ENCODE peak calls at places on chromosome 4, in five cellular contexts. P is mammary epithelial cell, V is memory B cell, G is skeletal muscle cell, R is psoas muscle. T is an unnamed sample.

GRCh38 chr4:30839583-30840520 is 119.7 kb downstream of the PCDH7 start:
- DNase-seq in P (peak), V (no peak), G (no peak), R (no peak), T (no peak)

GRCh38 chr4:168981460-168981859 is 28.6 kb downstream of the CBR4 start:
- DNase-seq in P (peak), V (no peak), G (no peak), R (no peak), T (no peak)

GRCh38 chr4:139968831-139969230 is 185.2 kb downstream of the MAML3 start:
- DNase-seq in P (no peak), V (no peak), G (no peak), R (no peak), T (no peak)

GRCh38 chr4:74365761-74366160 is 816 bp downstream of the EREG start:
- DNase-seq in P (no peak), V (no peak), G (no peak), R (no peak), T (no peak)

GRCh38 chr4:26325191-26325590 is 4.4 kb downstream of the RBPJ start:
- DNase-seq in P (peak), V (no peak), G (no peak), R (no peak), T (no peak)

GRCh38 chr4:82268050-82268825 is 105.6 kb downstream of the HNRNPD start:
- DNase-seq in P (peak), V (no peak), G (peak), R (peak), T (no peak)

GRCh38 chr4:177118596-177118995 is 191.1 kb upstream of the NEIL3 start:
- DNase-seq in P (peak), V (no peak), G (peak), R (peak), T (no peak)

GRCh38 chr4:111011458-111011857 is 388.6 kb upstream of the PITX2 start:
- DNase-seq in P (no peak), V (no peak), G (no peak), R (no peak), T (no peak)

GRCh38 chr4:39044364-39044946 is 12.2 kb upstream of the TMEM156 start:
- DNase-seq in P (peak), V (peak), G (peak), R (peak), T (peak)

GRCh38 chr4:10703146-10703545 is 18.6 kb upstream of the CLNK start:
- DNase-seq in P (peak), V (no peak), G (no peak), R (no peak), T (no peak)

GRCh38 chr4:19497692-19498091 is 754.0 kb upstream of the SLIT2 start:
- DNase-seq in P (no peak), V (no peak), G (no peak), R (no peak), T (no peak)

GRCh38 chr4:148081745-148082144 is 349.9 kb downstream of the ARHGAP10 start:
- DNase-seq in P (no peak), V (no peak), G (no peak), R (no peak), T (no peak)

GRCh38 chr4:87304659-87305277 is 17.9 kb downstream of the HSD17B13 start:
- DNase-seq in P (peak), V (no peak), G (no peak), R (no peak), T (no peak)

GRCh38 chr4:156977435-156978160 is 6.0 kb upstream of the PDGFC start:
- DNase-seq in P (peak), V (no peak), G (peak), R (no peak), T (no peak)

GRCh38 chr4:165506780-165507305 is 128.0 kb downstream of the CPE start:
- DNase-seq in P (no peak), V (no peak), G (no peak), R (no peak), T (no peak)

GRCh38 chr4:22202351-22203343 is 254.1 kb upstream of the KCNIP4 start:
- DNase-seq in P (peak), V (no peak), G (no peak), R (no peak), T (no peak)

GRCh38 chr4:101126044-101126443 is 221.3 kb downstream of the PPP3CA start:
- DNase-seq in P (no peak), V (no peak), G (no peak), R (no peak), T (no peak)

GRCh38 chr4:37464373-37464772 is 219.8 kb downstream of the NWD2 start:
- DNase-seq in P (no peak), V (no peak), G (no peak), R (no peak), T (no peak)

GRCh38 chr4:128668566-128668965 is 140.9 kb upstream of the JADE1 start:
- DNase-seq in P (no peak), V (no peak), G (no peak), R (no peak), T (no peak)

GRCh38 chr4:1584498-1584897 is 99.6 kb downstream of the FAM53A start:
- DNase-seq in P (no peak), V (no peak), G (no peak), R (peak), T (no peak)

GRCh38 chr4:145821771-145822170 is 116.9 kb downstream of the ZNF827 start:
- DNase-seq in P (no peak), V (no peak), G (no peak), R (no peak), T (no peak)

GRCh38 chr4:4260185-4260751 is 12.2 kb upstream of the TMEM128 start:
- DNase-seq in P (peak), V (no peak), G (no peak), R (no peak), T (peak)

GRCh38 chr4:70556856-70557255 is 35.2 kb upstream of the AMBN start:
- DNase-seq in P (peak), V (no peak), G (no peak), R (no peak), T (no peak)

GRCh38 chr4:38132140-38132673 is 172.0 kb downstream of the PTTG2 start:
- DNase-seq in P (peak), V (no peak), G (peak), R (no peak), T (no peak)

GRCh38 chr4:185895866-185896265 is 83.9 kb upstream of the SORBS2 start:
- DNase-seq in P (no peak), V (no peak), G (no peak), R (no peak), T (no peak)